ENCODE peak calls at places on chromosome 7, in five cellular contexts. N is HCT116, U is GM23338, T is K562, R is DND-41. Y is an unnamed sample.

GRCh38 chr7:19713676-19714075 is 4.8 kb upstream of the POLR1F start:
- DNase-seq in N (peak; percentile 51), U (peak; percentile 69), T (peak; percentile 22), R (peak; percentile 42), Y (peak; percentile 37)

GRCh38 chr7:22860337-22860736 is 37.7 kb upstream of the TOMM7 start:
- DNase-seq in T (no peak), R (no peak), U (no peak), N (no peak), Y (no peak)

GRCh38 chr7:47586925-47587324 is 5.0 kb upstream of the TNS3 start:
- DNase-seq in R (no peak), U (peak; percentile 28), N (no peak), T (no peak), Y (no peak)

GRCh38 chr7:126803060-126803665 is 449.6 kb downstream of the GRM8 start:
- DNase-seq in U (peak; percentile 92), R (peak; percentile 53), N (peak; percentile 68), T (peak; percentile 77), Y (peak; percentile 81)

GRCh38 chr7:25073451-25073850 is 51.6 kb downstream of the CYCS start:
- DNase-seq in T (no peak), U (no peak), R (no peak), N (no peak), Y (no peak)

GRCh38 chr7:43637114-43637806 is 54.4 kb downstream of the STK17A start:
- DNase-seq in N (no peak), U (no peak), T (no peak), R (no peak), Y (no peak)

GRCh38 chr7:14825909-14826308 is 76.6 kb downstream of the DGKB start:
- DNase-seq in T (no peak), N (no peak), U (no peak), R (no peak), Y (no peak)

GRCh38 chr7:32658034-32658944 is 163.0 kb downstream of the AVL9 start:
- DNase-seq in R (no peak), T (peak; percentile 19), U (no peak), N (peak; percentile 84), Y (no peak)

GRCh38 chr7:103765891-103766290 is 223.6 kb downstream of the RELN start:
- DNase-seq in R (no peak), T (no peak), N (no peak), U (peak; percentile 40), Y (peak; percentile 82)

GRCh38 chr7:25124485-25125136 is 449 bp downstream of the CYCS start:
- DNase-seq in U (no peak), N (no peak), R (no peak), T (peak; percentile 38), Y (peak; percentile 11)

GRCh38 chr7:100583132-100584045 is 2.5 kb downstream of the LRCH4 start:
- DNase-seq in T (no peak), N (no peak), U (peak; percentile 40), R (peak; percentile 89), Y (no peak)

GRCh38 chr7:102395620-102395957 is 574 bp upstream of the PRKRIP1 start:
- DNase-seq in R (no peak), U (no peak), N (no peak), T (no peak), Y (no peak)

GRCh38 chr7:3157541-3158287 is 114.0 kb upstream of the CARD11 start:
- DNase-seq in N (no peak), U (no peak), R (no peak), T (no peak), Y (no peak)

GRCh38 chr7:51310131-51310583 is 6.5 kb downstream of the COBL start:
- DNase-seq in R (no peak), N (no peak), T (no peak), U (no peak), Y (peak; percentile 30)

GRCh38 chr7:20144801-20145200 is 72.4 kb downstream of the MACC1 start:
- DNase-seq in N (no peak), R (no peak), T (no peak), U (no peak), Y (no peak)

GRCh38 chr7:42745357-42746022 is 166.4 kb downstream of the C7orf25 start:
- DNase-seq in R (peak; percentile 40), T (peak; percentile 47), N (peak; percentile 16), U (peak; percentile 89), Y (peak; percentile 64)

GRCh38 chr7:44547536-44548221 is 6.5 kb upstream of the NPC1L1 start:
- DNase-seq in T (no peak), U (no peak), R (no peak), N (no peak), Y (no peak)

GRCh38 chr7:150631084-150631824 is 931 bp downstream of the GIMAP6 start:
- DNase-seq in N (no peak), U (no peak), R (peak; percentile 88), T (no peak), Y (no peak)

GRCh38 chr7:140966561-140967234 is 42.0 kb upstream of the BRAF start:
- DNase-seq in N (no peak), R (no peak), T (no peak), U (peak; percentile 21), Y (peak; percentile 6)

GRCh38 chr7:11539853-11540252 is 292.1 kb downstream of the THSD7A start:
- DNase-seq in T (no peak), R (no peak), U (no peak), N (no peak), Y (no peak)

GRCh38 chr7:108613147-108613948 is 43.7 kb downstream of the DNAJB9 start:
- DNase-seq in N (peak; percentile 33), R (no peak), T (peak; percentile 74), U (peak; percentile 76), Y (peak; percentile 62)

GRCh38 chr7:22671177-22671879 is 55.7 kb upstream of the IL6 start:
- DNase-seq in R (no peak), T (no peak), U (no peak), N (no peak), Y (no peak)

GRCh38 chr7:2966466-2967078 is 77.1 kb downstream of the CARD11 start:
- DNase-seq in R (no peak), T (no peak), U (no peak), N (no peak), Y (no peak)

GRCh38 chr7:116212859-116213258 is 2.5 kb downstream of the TES start:
- DNase-seq in R (no peak), N (no peak), T (no peak), U (no peak), Y (no peak)

GRCh38 chr7:132881317-132881716 is 200.6 kb downstream of the CHCHD3 start:
- DNase-seq in U (no peak), T (no peak), R (no peak), N (no peak), Y (no peak)

GRCh38 chr7:55571534-55572377 is 546 bp downstream of the VOPP1 start:
- DNase-seq in R (peak; percentile 75), U (peak; percentile 75), N (no peak), T (peak; percentile 81), Y (peak; percentile 80)

GRCh38 chr7:16067695-16068094 is 353.6 kb downstream of the CRPPA start:
- DNase-seq in U (peak; percentile 3), T (no peak), R (no peak), N (no peak), Y (no peak)

DNA sequence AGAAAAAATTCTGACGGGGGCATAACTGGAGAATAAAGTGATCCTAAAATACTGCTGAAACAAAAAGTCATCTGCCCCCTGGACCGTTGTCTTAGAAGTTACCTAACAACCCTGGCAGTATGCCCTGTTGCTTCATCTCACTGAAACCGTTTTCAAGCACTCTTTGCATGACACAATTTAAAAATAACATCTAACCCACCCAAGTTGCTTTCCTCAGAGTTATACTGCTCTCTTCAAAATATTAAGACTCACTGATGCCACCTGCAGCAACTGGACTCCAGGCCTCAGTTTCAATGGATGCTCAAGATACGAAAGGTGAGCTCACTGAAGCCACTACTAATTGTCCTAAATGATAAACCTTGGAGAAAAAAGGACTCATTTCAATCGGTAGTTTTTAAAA is 57.4 kb downstream of the CDK6 start:
- DNase-seq in R (no peak), N (no peak), U (no peak), T (no peak), Y (no peak)
- H3K4me2 ChIP-seq in R (no peak overlapping the region), N (no peak overlapping the region), U (no peak overlapping the region), T (no peak overlapping the region), Y (no peak overlapping the region)

GRCh38 chr7:117587931-117588330 is 108.1 kb downstream of the CFTR start:
- DNase-seq in N (no peak), U (no peak), R (no peak), T (no peak), Y (no peak)
- H2AFZ ChIP-seq in N (no peak overlapping the region), U (no peak overlapping the region), R (no peak overlapping the region), T (no peak overlapping the region), Y (no peak overlapping the region)

GRCh38 chr7:37448637-37449331 is at the start of gene ELMO1:
- DNase-seq in N (no peak), T (peak; percentile 23), U (peak; percentile 93), R (peak; percentile 72), Y (peak; percentile 92)
- TF ChIP-seq EZH2 in N (no peak), T (no peak), U (no peak), R (peak; percentile 86), Y (peak; percentile 47)

GRCh38 chr7:29284586-29285450 is 90.2 kb downstream of the CHN2 start:
- DNase-seq in T (no peak), R (no peak), U (no peak), N (no peak), Y (no peak)

GRCh38 chr7:29281782-29282541 is 87.4 kb downstream of the CHN2 start:
- DNase-seq in R (no peak), U (no peak), T (no peak), N (no peak), Y (no peak)

GRCh38 chr7:29285451-29285807 is 90.9 kb downstream of the CHN2 start:
- DNase-seq in R (peak; percentile 66), T (no peak), N (peak; percentile 62), U (no peak), Y (no peak)

GRCh38 chr7:29285861-29286260 is 91.3 kb downstream of the CHN2 start:
- DNase-seq in U (no peak), N (no peak), T (no peak), R (no peak), Y (no peak)

GRCh38 chr7:29282819-29283414 is 88.3 kb downstream of the CHN2 start:
- DNase-seq in N (no peak), T (no peak), R (no peak), U (peak; percentile 48), Y (no peak)
- H3K4me2 ChIP-seq in N (no peak overlapping the region), T (no peak overlapping the region), R (no peak overlapping the region), U (peak overlapping the region; percentile 37), Y (no peak overlapping the region)

GRCh38 chr7:144494355-144494754 is 90.9 kb upstream of the NOBOX start:
- DNase-seq in N (no peak), R (no peak), U (no peak), T (no peak), Y (no peak)

GRCh38 chr7:144487906-144488305 is 84.4 kb upstream of the NOBOX start:
- DNase-seq in N (no peak), U (peak; percentile 85), R (no peak), T (no peak), Y (peak; percentile 68)

GRCh38 chr7:144489504-144489903 is 86.0 kb upstream of the NOBOX start:
- DNase-seq in R (no peak), U (no peak), T (no peak), N (no peak), Y (no peak)

GRCh38 chr7:144484445-144484844 is 81.0 kb upstream of the NOBOX start:
- DNase-seq in U (no peak), R (no peak), T (no peak), N (no peak), Y (no peak)

DNA sequence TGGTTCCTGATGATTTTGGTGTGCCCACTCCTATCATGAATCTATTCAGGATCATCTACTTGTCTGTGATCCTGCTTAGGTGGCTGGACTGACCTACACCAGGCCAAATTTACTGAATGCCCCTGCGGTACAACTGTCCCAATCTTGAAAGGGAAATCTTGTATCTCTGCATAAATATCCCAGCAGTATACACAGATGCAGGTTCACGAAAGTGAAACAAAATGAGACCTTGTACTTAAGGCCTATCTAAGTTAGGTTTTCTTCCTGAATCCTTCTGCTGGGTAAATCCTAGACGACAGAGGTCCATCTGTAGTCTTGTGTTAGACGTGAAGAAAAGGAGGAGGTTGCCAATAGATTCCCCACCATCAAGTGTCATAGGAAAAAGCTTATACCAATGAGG is 85.5 kb upstream of the NOBOX start:
- DNase-seq in U (no peak), T (no peak), N (no peak), R (no peak), Y (no peak)
- H2AFZ ChIP-seq in U (no peak overlapping the region), T (no peak overlapping the region), N (no peak overlapping the region), R (no peak overlapping the region), Y (peak overlapping the region; percentile 8)

Y was measured in neural progenitor cell.